ENCODE peak calls at places on chromosomes 6 and 20, in ten cellular contexts. One of them, this sample, is unnamed.

GRCh38 chr6:89574860-89575561 is 63.5 kb downstream of the LYRM2 start:
- DNase-seq in activated T-helper 1 cell treated with anti-CD3 and anti-CD28 coated beads, Interleukin-12 subunit alpha, Interleukin-12 subunit beta, Interleukin-2, Interleukin-4 antibody, amounts not matched to agents 30 ng/mL and 10 ng/mL and 1 ng/mL, durations not matched to agents 14 hours and 24 hours and 36 hours: no peak
- DNase-seq in stromal cell of bone marrow: no peak
- DNase-seq in head of caudate nucleus: no peak
- DNase-seq in activated T-cell treated with anti-CD3 and anti-CD28 coated beads, Interleukin-2, amount 50 U/mL, for 24 hours: no peak
- DNase-seq in HT1080: no peak
- DNase-seq in AG09319: no peak
- DNase-seq in keratinocyte: no peak
- DNase-seq in right atrium auricular region: no peak
- DNase-seq in midbrain: no peak
- DNase-seq in this sample: no peak

GRCh38 chr6:162463573-162463972 is 264.0 kb downstream of the PRKN start:
- DNase-seq in activated T-cell treated with anti-CD3 and anti-CD28 coated beads, Interleukin-2, amount 50 U/mL, for 24 hours: no peak
- DNase-seq in activated T-helper 1 cell treated with anti-CD3 and anti-CD28 coated beads, Interleukin-12 subunit alpha, Interleukin-12 subunit beta, Interleukin-2, Interleukin-4 antibody, amounts not matched to agents 30 ng/mL and 10 ng/mL and 1 ng/mL, durations not matched to agents 14 hours and 24 hours and 36 hours: no peak
- DNase-seq in stromal cell of bone marrow: no peak
- DNase-seq in AG09319: no peak
- DNase-seq in right atrium auricular region: no peak
- DNase-seq in keratinocyte: no peak
- DNase-seq in head of caudate nucleus: no peak
- DNase-seq in midbrain: no peak
- DNase-seq in HT1080: no peak
- DNase-seq in this sample: no peak

GRCh38 chr20:44720994-44721784 is 6.0 kb downstream of the CCN5 start:
- DNase-seq in activated T-helper 1 cell treated with anti-CD3 and anti-CD28 coated beads, Interleukin-12 subunit alpha, Interleukin-12 subunit beta, Interleukin-2, Interleukin-4 antibody, amounts not matched to agents 30 ng/mL and 10 ng/mL and 1 ng/mL, durations not matched to agents 14 hours and 24 hours and 36 hours: no peak
- DNase-seq in AG09319: no peak
- DNase-seq in HT1080: peak
- DNase-seq in head of caudate nucleus: no peak
- DNase-seq in keratinocyte: no peak
- DNase-seq in activated T-cell treated with anti-CD3 and anti-CD28 coated beads, Interleukin-2, amount 50 U/mL, for 24 hours: no peak
- DNase-seq in right atrium auricular region: peak
- DNase-seq in midbrain: no peak
- DNase-seq in stromal cell of bone marrow: peak
- DNase-seq in this sample: peak

GRCh38 chr6:33440649-33441309 is 13.6 kb upstream of the ZBTB9 start:
- DNase-seq in right atrium auricular region: no peak
- DNase-seq in keratinocyte: no peak
- DNase-seq in activated T-cell treated with anti-CD3 and anti-CD28 coated beads, Interleukin-2, amount 50 U/mL, for 24 hours: no peak
- DNase-seq in activated T-helper 1 cell treated with anti-CD3 and anti-CD28 coated beads, Interleukin-12 subunit alpha, Interleukin-12 subunit beta, Interleukin-2, Interleukin-4 antibody, amounts not matched to agents 30 ng/mL and 10 ng/mL and 1 ng/mL, durations not matched to agents 14 hours and 24 hours and 36 hours: no peak
- DNase-seq in stromal cell of bone marrow: no peak
- DNase-seq in head of caudate nucleus: no peak
- DNase-seq in midbrain: no peak
- DNase-seq in AG09319: no peak
- DNase-seq in HT1080: no peak
- DNase-seq in this sample: no peak

GRCh38 chr20:59165794-59166709 is 2.4 kb downstream of the ZNF831 start:
- DNase-seq in midbrain: no peak
- DNase-seq in activated T-cell treated with anti-CD3 and anti-CD28 coated beads, Interleukin-2, amount 50 U/mL, for 24 hours: no peak
- DNase-seq in activated T-helper 1 cell treated with anti-CD3 and anti-CD28 coated beads, Interleukin-12 subunit alpha, Interleukin-12 subunit beta, Interleukin-2, Interleukin-4 antibody, amounts not matched to agents 30 ng/mL and 10 ng/mL and 1 ng/mL, durations not matched to agents 14 hours and 24 hours and 36 hours: no peak
- DNase-seq in stromal cell of bone marrow: no peak
- DNase-seq in right atrium auricular region: peak
- DNase-seq in keratinocyte: no peak
- DNase-seq in HT1080: no peak
- DNase-seq in AG09319: no peak
- DNase-seq in head of caudate nucleus: no peak
- DNase-seq in this sample: no peak

GRCh38 chr20:62427172-62428007 is at the start of gene RBBP8NL:
- DNase-seq in AG09319: no peak
- DNase-seq in activated T-cell treated with anti-CD3 and anti-CD28 coated beads, Interleukin-2, amount 50 U/mL, for 24 hours: no peak
- DNase-seq in head of caudate nucleus: no peak
- DNase-seq in keratinocyte: peak
- DNase-seq in stromal cell of bone marrow: no peak
- DNase-seq in HT1080: no peak
- DNase-seq in midbrain: no peak
- DNase-seq in right atrium auricular region: no peak
- DNase-seq in activated T-helper 1 cell treated with anti-CD3 and anti-CD28 coated beads, Interleukin-12 subunit alpha, Interleukin-12 subunit beta, Interleukin-2, Interleukin-4 antibody, amounts not matched to agents 30 ng/mL and 10 ng/mL and 1 ng/mL, durations not matched to agents 14 hours and 24 hours and 36 hours: no peak
- DNase-seq in this sample: no peak

GRCh38 chr6:114783083-114783482 is 440.3 kb upstream of the HS3ST5 start:
- DNase-seq in activated T-helper 1 cell treated with anti-CD3 and anti-CD28 coated beads, Interleukin-12 subunit alpha, Interleukin-12 subunit beta, Interleukin-2, Interleukin-4 antibody, amounts not matched to agents 30 ng/mL and 10 ng/mL and 1 ng/mL, durations not matched to agents 14 hours and 24 hours and 36 hours: no peak
- DNase-seq in HT1080: peak
- DNase-seq in stromal cell of bone marrow: no peak
- DNase-seq in keratinocyte: peak
- DNase-seq in midbrain: no peak
- DNase-seq in AG09319: no peak
- DNase-seq in activated T-cell treated with anti-CD3 and anti-CD28 coated beads, Interleukin-2, amount 50 U/mL, for 24 hours: no peak
- DNase-seq in head of caudate nucleus: no peak
- DNase-seq in right atrium auricular region: no peak
- DNase-seq in this sample: peak

GRCh38 chr6:153944197-153944596 is 94.8 kb upstream of the OPRM1 start:
- DNase-seq in AG09319: no peak
- DNase-seq in midbrain: no peak
- DNase-seq in activated T-helper 1 cell treated with anti-CD3 and anti-CD28 coated beads, Interleukin-12 subunit alpha, Interleukin-12 subunit beta, Interleukin-2, Interleukin-4 antibody, amounts not matched to agents 30 ng/mL and 10 ng/mL and 1 ng/mL, durations not matched to agents 14 hours and 24 hours and 36 hours: no peak
- DNase-seq in right atrium auricular region: no peak
- DNase-seq in stromal cell of bone marrow: no peak
- DNase-seq in HT1080: no peak
- DNase-seq in head of caudate nucleus: no peak
- DNase-seq in activated T-cell treated with anti-CD3 and anti-CD28 coated beads, Interleukin-2, amount 50 U/mL, for 24 hours: no peak
- DNase-seq in keratinocyte: no peak
- DNase-seq in this sample: no peak

GRCh38 chr20:4765681-4766080 is 44.0 kb downstream of the PRND start:
- DNase-seq in HT1080: no peak
- DNase-seq in midbrain: no peak
- DNase-seq in stromal cell of bone marrow: no peak
- DNase-seq in right atrium auricular region: no peak
- DNase-seq in activated T-helper 1 cell treated with anti-CD3 and anti-CD28 coated beads, Interleukin-12 subunit alpha, Interleukin-12 subunit beta, Interleukin-2, Interleukin-4 antibody, amounts not matched to agents 30 ng/mL and 10 ng/mL and 1 ng/mL, durations not matched to agents 14 hours and 24 hours and 36 hours: no peak
- DNase-seq in keratinocyte: no peak
- DNase-seq in head of caudate nucleus: no peak
- DNase-seq in activated T-cell treated with anti-CD3 and anti-CD28 coated beads, Interleukin-2, amount 50 U/mL, for 24 hours: no peak
- DNase-seq in AG09319: no peak
- DNase-seq in this sample: no peak

GRCh38 chr6:88538130-88538706 is 372.1 kb upstream of the CNR1 start:
- DNase-seq in AG09319: no peak
- DNase-seq in activated T-helper 1 cell treated with anti-CD3 and anti-CD28 coated beads, Interleukin-12 subunit alpha, Interleukin-12 subunit beta, Interleukin-2, Interleukin-4 antibody, amounts not matched to agents 30 ng/mL and 10 ng/mL and 1 ng/mL, durations not matched to agents 14 hours and 24 hours and 36 hours: no peak
- DNase-seq in HT1080: no peak
- DNase-seq in midbrain: no peak
- DNase-seq in activated T-cell treated with anti-CD3 and anti-CD28 coated beads, Interleukin-2, amount 50 U/mL, for 24 hours: no peak
- DNase-seq in right atrium auricular region: no peak
- DNase-seq in keratinocyte: no peak
- DNase-seq in head of caudate nucleus: no peak
- DNase-seq in stromal cell of bone marrow: no peak
- DNase-seq in this sample: peak

GRCh38 chr20:43389231-43389630 is 68.5 kb upstream of the SRSF6 start:
- DNase-seq in AG09319: no peak
- DNase-seq in activated T-cell treated with anti-CD3 and anti-CD28 coated beads, Interleukin-2, amount 50 U/mL, for 24 hours: no peak
- DNase-seq in midbrain: no peak
- DNase-seq in head of caudate nucleus: no peak
- DNase-seq in keratinocyte: no peak
- DNase-seq in activated T-helper 1 cell treated with anti-CD3 and anti-CD28 coated beads, Interleukin-12 subunit alpha, Interleukin-12 subunit beta, Interleukin-2, Interleukin-4 antibody, amounts not matched to agents 30 ng/mL and 10 ng/mL and 1 ng/mL, durations not matched to agents 14 hours and 24 hours and 36 hours: no peak
- DNase-seq in HT1080: no peak
- DNase-seq in stromal cell of bone marrow: no peak
- DNase-seq in right atrium auricular region: no peak
- DNase-seq in this sample: no peak

GRCh38 chr6:27922949-27923348 is 10.8 kb upstream of the OR2B2 start:
- DNase-seq in midbrain: no peak
- DNase-seq in keratinocyte: no peak
- DNase-seq in activated T-cell treated with anti-CD3 and anti-CD28 coated beads, Interleukin-2, amount 50 U/mL, for 24 hours: no peak
- DNase-seq in head of caudate nucleus: no peak
- DNase-seq in right atrium auricular region: no peak
- DNase-seq in stromal cell of bone marrow: no peak
- DNase-seq in HT1080: no peak
- DNase-seq in AG09319: no peak
- DNase-seq in activated T-helper 1 cell treated with anti-CD3 and anti-CD28 coated beads, Interleukin-12 subunit alpha, Interleukin-12 subunit beta, Interleukin-2, Interleukin-4 antibody, amounts not matched to agents 30 ng/mL and 10 ng/mL and 1 ng/mL, durations not matched to agents 14 hours and 24 hours and 36 hours: no peak
- DNase-seq in this sample: no peak

GRCh38 chr20:58137236-58137635 is 91.2 kb downstream of the ANKRD60 start:
- DNase-seq in keratinocyte: no peak
- DNase-seq in right atrium auricular region: peak
- DNase-seq in stromal cell of bone marrow: no peak
- DNase-seq in activated T-cell treated with anti-CD3 and anti-CD28 coated beads, Interleukin-2, amount 50 U/mL, for 24 hours: no peak
- DNase-seq in AG09319: no peak
- DNase-seq in HT1080: no peak
- DNase-seq in midbrain: no peak
- DNase-seq in head of caudate nucleus: no peak
- DNase-seq in activated T-helper 1 cell treated with anti-CD3 and anti-CD28 coated beads, Interleukin-12 subunit alpha, Interleukin-12 subunit beta, Interleukin-2, Interleukin-4 antibody, amounts not matched to agents 30 ng/mL and 10 ng/mL and 1 ng/mL, durations not matched to agents 14 hours and 24 hours and 36 hours: no peak
- DNase-seq in this sample: no peak

GRCh38 chr6:39020136-39020535 is 28.4 kb upstream of the GLP1R start:
- DNase-seq in keratinocyte: no peak
- DNase-seq in AG09319: no peak
- DNase-seq in HT1080: no peak
- DNase-seq in right atrium auricular region: no peak
- DNase-seq in stromal cell of bone marrow: no peak
- DNase-seq in activated T-cell treated with anti-CD3 and anti-CD28 coated beads, Interleukin-2, amount 50 U/mL, for 24 hours: no peak
- DNase-seq in head of caudate nucleus: no peak
- DNase-seq in midbrain: no peak
- DNase-seq in activated T-helper 1 cell treated with anti-CD3 and anti-CD28 coated beads, Interleukin-12 subunit alpha, Interleukin-12 subunit beta, Interleukin-2, Interleukin-4 antibody, amounts not matched to agents 30 ng/mL and 10 ng/mL and 1 ng/mL, durations not matched to agents 14 hours and 24 hours and 36 hours: no peak
- DNase-seq in this sample: no peak

GRCh38 chr20:50550531-50550930 is 40.3 kb downstream of the PTPN1 start:
- DNase-seq in head of caudate nucleus: no peak
- DNase-seq in activated T-cell treated with anti-CD3 and anti-CD28 coated beads, Interleukin-2, amount 50 U/mL, for 24 hours: no peak
- DNase-seq in midbrain: no peak
- DNase-seq in stromal cell of bone marrow: no peak
- DNase-seq in HT1080: no peak
- DNase-seq in activated T-helper 1 cell treated with anti-CD3 and anti-CD28 coated beads, Interleukin-12 subunit alpha, Interleukin-12 subunit beta, Interleukin-2, Interleukin-4 antibody, amounts not matched to agents 30 ng/mL and 10 ng/mL and 1 ng/mL, durations not matched to agents 14 hours and 24 hours and 36 hours: no peak
- DNase-seq in keratinocyte: no peak
- DNase-seq in right atrium auricular region: no peak
- DNase-seq in AG09319: no peak
- DNase-seq in this sample: no peak

GRCh38 chr20:46808565-46808964 is 86.1 kb upstream of the EYA2 start:
- DNase-seq in HT1080: no peak
- DNase-seq in midbrain: no peak
- DNase-seq in head of caudate nucleus: no peak
- DNase-seq in activated T-helper 1 cell treated with anti-CD3 and anti-CD28 coated beads, Interleukin-12 subunit alpha, Interleukin-12 subunit beta, Interleukin-2, Interleukin-4 antibody, amounts not matched to agents 30 ng/mL and 10 ng/mL and 1 ng/mL, durations not matched to agents 14 hours and 24 hours and 36 hours: no peak
- DNase-seq in AG09319: no peak
- DNase-seq in stromal cell of bone marrow: no peak
- DNase-seq in right atrium auricular region: no peak
- DNase-seq in activated T-cell treated with anti-CD3 and anti-CD28 coated beads, Interleukin-2, amount 50 U/mL, for 24 hours: no peak
- DNase-seq in keratinocyte: no peak
- DNase-seq in this sample: no peak

GRCh38 chr6:15561447-15562199 is 101.2 kb downstream of the DTNBP1 start:
- DNase-seq in keratinocyte: no peak
- DNase-seq in activated T-helper 1 cell treated with anti-CD3 and anti-CD28 coated beads, Interleukin-12 subunit alpha, Interleukin-12 subunit beta, Interleukin-2, Interleukin-4 antibody, amounts not matched to agents 30 ng/mL and 10 ng/mL and 1 ng/mL, durations not matched to agents 14 hours and 24 hours and 36 hours: no peak
- DNase-seq in HT1080: no peak
- DNase-seq in right atrium auricular region: no peak
- DNase-seq in midbrain: no peak
- DNase-seq in AG09319: no peak
- DNase-seq in activated T-cell treated with anti-CD3 and anti-CD28 coated beads, Interleukin-2, amount 50 U/mL, for 24 hours: no peak
- DNase-seq in stromal cell of bone marrow: peak
- DNase-seq in head of caudate nucleus: no peak
- DNase-seq in this sample: no peak

GRCh38 chr20:35463455-35464300 is 8.3 kb downstream of the CEP250 start:
- DNase-seq in activated T-helper 1 cell treated with anti-CD3 and anti-CD28 coated beads, Interleukin-12 subunit alpha, Interleukin-12 subunit beta, Interleukin-2, Interleukin-4 antibody, amounts not matched to agents 30 ng/mL and 10 ng/mL and 1 ng/mL, durations not matched to agents 14 hours and 24 hours and 36 hours: peak
- DNase-seq in midbrain: peak
- DNase-seq in activated T-cell treated with anti-CD3 and anti-CD28 coated beads, Interleukin-2, amount 50 U/mL, for 24 hours: no peak
- DNase-seq in keratinocyte: no peak
- DNase-seq in right atrium auricular region: peak
- DNase-seq in stromal cell of bone marrow: peak
- DNase-seq in head of caudate nucleus: peak
- DNase-seq in AG09319: peak
- DNase-seq in HT1080: peak
- DNase-seq in this sample: peak

This sample was measured in adipocyte.